ENCODE peak calls at places on chromosomes 5 and 9, in eight cellular contexts. J is stimulated activated CD4-positive, alpha-beta T cell treated with anti-CD3 and anti-CD28 coated beads, TNF-alpha, amount 100 ng/mL, for 1 hour; O is NCI-H446 treated with DMSO at 0.1 percent for 48 hours; K is neural crest cell; E is AML-193; U is AG10803; A is endothelial cell; N is T-helper 22 cell. Y is an unnamed sample.

GRCh38 chr5:112201141-112201540 is 217.9 kb downstream of the EPB41L4A start:
- DNase-seq in J (no peak), O (no peak), K (no peak), E (no peak), U (no peak), A (no peak), N (no peak), Y (no peak)

GRCh38 chr5:137056676-137057075 is 442.4 kb downstream of the SPOCK1 start:
- DNase-seq in J (no peak), O (no peak), K (no peak), E (no peak), U (no peak), A (no peak), N (no peak), Y (no peak)

GRCh38 chr9:78856144-78856543 is 559.2 kb downstream of the PSAT1 start:
- DNase-seq in J (no peak), O (no peak), K (no peak), E (no peak), U (no peak), A (no peak), N (no peak), Y (no peak)

GRCh38 chr5:79560774-79561524 is 47.0 kb upstream of the HOMER1 start:
- DNase-seq in J (no peak), O (no peak), K (no peak), E (no peak), U (peak; percentile 63), A (no peak), N (no peak), Y (no peak)

GRCh38 chr9:137619240-137620090 is 660 bp downstream of the EHMT1 start:
- DNase-seq in J (no peak), O (no peak), K (peak; percentile 25), E (no peak), U (peak; percentile 49), A (no peak), N (no peak), Y (no peak)

GRCh38 chr5:54159153-54159836 is 151.1 kb downstream of the ARL15 start:
- DNase-seq in J (no peak), O (no peak), K (no peak), E (peak; percentile 59), U (peak; percentile 62), A (no peak), N (no peak), Y (no peak)

GRCh38 chr5:151773979-151774378 is 2.2 kb downstream of the G3BP1 start:
- DNase-seq in J (no peak), O (no peak), K (no peak), E (no peak), U (no peak), A (no peak), N (no peak), Y (no peak)

GRCh38 chr9:109652971-109653370 is 127.0 kb upstream of the PALM2AKAP2 start:
- DNase-seq in J (no peak), O (no peak), K (no peak), E (no peak), U (peak; percentile 17), A (no peak), N (no peak), Y (no peak)

GRCh38 chr9:13810510-13810909 is 503.4 kb downstream of the NFIB start:
- DNase-seq in J (no peak), O (peak; percentile 82), K (no peak), E (no peak), U (no peak), A (no peak), N (no peak), Y (no peak)

GRCh38 chr5:149210229-149210628 is 61.4 kb upstream of the AFAP1L1 start:
- DNase-seq in J (no peak), O (no peak), K (no peak), E (no peak), U (no peak), A (no peak), N (no peak), Y (no peak)

GRCh38 chr5:56977034-56977433 is 25.1 kb upstream of the MIER3 start:
- DNase-seq in J (no peak), O (no peak), K (no peak), E (no peak), U (no peak), A (no peak), N (no peak), Y (no peak)

GRCh38 chr5:96433066-96433447 is at the start of gene PCSK1:
- DNase-seq in J (no peak), O (peak; percentile 54), K (peak; percentile 11), E (no peak), U (no peak), A (peak; percentile 15), N (no peak), Y (no peak)

GRCh38 chr5:72364961-72365360 is 44.8 kb downstream of the PTCD2 start:
- DNase-seq in J (no peak), O (no peak), K (no peak), E (no peak), U (no peak), A (no peak), N (no peak), Y (no peak)

GRCh38 chr5:149352169-149352568 is 5.7 kb upstream of the PCYOX1L start:
- DNase-seq in J (no peak), O (no peak), K (no peak), E (no peak), U (no peak), A (no peak), N (no peak), Y (no peak)

GRCh38 chr9:134565316-134565915 is 76.2 kb upstream of the COL5A1 start:
- DNase-seq in J (no peak), O (no peak), K (no peak), E (no peak), U (no peak), A (no peak), N (no peak), Y (no peak)

GRCh38 chr5:691817-692529 is 1.2 kb downstream of the TPPP start:
- DNase-seq in J (no peak), O (no peak), K (no peak), E (no peak), U (no peak), A (no peak), N (no peak), Y (no peak)